ENCODE peak calls at places on chromosome 19, in four cellular contexts. W is brain pericyte, I is T1000, L is NCI-H1930. B is an unnamed sample.
A peak's percentile ranks its signal among the peaks of the same experiment; 100 is the strongest.

GRCh38 chr19:45136507-45137178 is 24.1 kb downstream of the NKPD1 start:
- DNase-seq in W (no peak), I (no peak), L (no peak), B (no peak)

GRCh38 chr19:2524840-2525723 is 49.2 kb downstream of the GADD45B start:
- DNase-seq in W (no peak), I (peak; percentile 93), L (no peak), B (no peak)

GRCh38 chr19:1910169-1910568 is 5.0 kb downstream of the ADAT3 start:
- DNase-seq in W (no peak), I (no peak), L (no peak), B (no peak)

GRCh38 chr19:51793994-51794393 is 963 bp upstream of the FPR3 start:
- DNase-seq in W (no peak), I (no peak), L (no peak), B (no peak)

GRCh38 chr19:50658438-50659317 is 9.4 kb downstream of the C19orf81 start:
- DNase-seq in W (no peak), I (no peak), L (peak; percentile 92), B (no peak)

GRCh38 chr19:33404506-33404905 is 31.0 kb downstream of the CEBPG start:
- DNase-seq in W (no peak), I (no peak), L (no peak), B (no peak)

GRCh38 chr19:47598407-47599349 is 10.3 kb upstream of the BICRA start:
- DNase-seq in W (peak; percentile 58), I (peak; percentile 79), L (no peak), B (peak; percentile 95)

GRCh38 chr19:47421844-47422395 is 2.6 kb upstream of the MEIS3 start:
- DNase-seq in W (no peak), I (no peak), L (peak; percentile 44), B (no peak)

GRCh38 chr19:15429825-15430467 is 11.2 kb upstream of the AKAP8L start:
- DNase-seq in W (no peak), I (no peak), L (no peak), B (no peak)

GRCh38 chr19:10105241-10106099 is 692 bp upstream of the PPAN start:
- DNase-seq in W (no peak), I (no peak), L (no peak), B (no peak)

GRCh38 chr19:41876847-41877489 is at the start of gene CD79A:
- DNase-seq in W (no peak), I (no peak), L (no peak), B (no peak)

GRCh38 chr19:45767410-45767880 is 1.6 kb downstream of the SIX5 start:
- DNase-seq in W (peak; percentile 63), I (peak; percentile 23), L (no peak), B (no peak)

GRCh38 chr19:35860436-35860817 is 3.7 kb downstream of the KIRREL2 start:
- DNase-seq in W (no peak), I (no peak), L (no peak), B (no peak)

GRCh38 chr19:48724796-48725753 is 5.5 kb upstream of the MAMSTR start:
- DNase-seq in W (peak; percentile 74), I (peak; percentile 79), L (peak; percentile 37), B (no peak)

GRCh38 chr19:5250127-5250659 is 90.4 kb downstream of the PTPRS start:
- DNase-seq in W (no peak), I (no peak), L (no peak), B (no peak)

GRCh38 chr19:18704054-18704453 is 20.6 kb downstream of the CRTC1 start:
- DNase-seq in W (no peak), I (no peak), L (no peak), B (no peak)

GRCh38 chr19:47542030-47542475 is 27.2 kb upstream of the NAPA start:
- DNase-seq in W (no peak), I (no peak), L (no peak), B (no peak)

GRCh38 chr19:1826557-1827521 is 14.8 kb upstream of the ATP8B3 start:
- DNase-seq in W (no peak), I (no peak), L (no peak), B (no peak)

GRCh38 chr19:10270180-10270615 is 722 bp upstream of the ICAM1 start:
- DNase-seq in W (no peak), I (no peak), L (no peak), B (no peak)

GRCh38 chr19:756232-756631 is 5.3 kb downstream of the MISP start:
- DNase-seq in W (no peak), I (peak; percentile 71), L (no peak), B (no peak)

GRCh38 chr19:38061294-38061693 is 154.3 kb downstream of the SIPA1L3 start:
- DNase-seq in W (no peak), I (peak; percentile 55), L (no peak), B (no peak)

GRCh38 chr19:48726573-48726972 is 7.0 kb upstream of the MAMSTR start:
- DNase-seq in W (no peak), I (no peak), L (no peak), B (no peak)